ENCODE peak calls at places on chromosomes 4 and X, in five cellular contexts. One of them, this sample, is unnamed. For H3K27me3, the result is how much of the 10 kb centered on the place peaks cover.

GRCh38 chr4:113760852-113761681 is 471 bp downstream of the CAMK2D start:
- DNase-seq in DND-41: peak
- DNase-seq in left lung: peak
- DNase-seq in sigmoid colon: peak
- DNase-seq in colonic mucosa: peak
- DNase-seq in this sample: no peak

GRCh38 chr4:184330008-184330400 is 112.3 kb upstream of the ENPP6 start:
- DNase-seq in DND-41: no peak
- DNase-seq in left lung: no peak
- DNase-seq in sigmoid colon: peak
- DNase-seq in colonic mucosa: no peak
- DNase-seq in this sample: no peak

GRCh38 chrX:43224496-43224895 is 431.6 kb upstream of the MAOA start:
- DNase-seq in DND-41: no peak
- DNase-seq in left lung: no peak
- DNase-seq in sigmoid colon: no peak
- DNase-seq in colonic mucosa: no peak
- DNase-seq in this sample: no peak

GRCh38 chrX:106619797-106620196 is 8.0 kb downstream of the RADX start:
- DNase-seq in DND-41: no peak
- DNase-seq in left lung: no peak
- DNase-seq in sigmoid colon: no peak
- DNase-seq in colonic mucosa: no peak
- DNase-seq in this sample: no peak

GRCh38 chr4:56240554-56241190 is 146.6 kb downstream of the AASDH start:
- DNase-seq in DND-41: no peak
- DNase-seq in left lung: no peak
- DNase-seq in sigmoid colon: no peak
- DNase-seq in colonic mucosa: peak
- DNase-seq in this sample: no peak

GRCh38 chrX:6460893-6461490 is 73.9 kb downstream of the VCX3A start:
- DNase-seq in DND-41: no peak
- DNase-seq in left lung: no peak
- DNase-seq in sigmoid colon: no peak
- DNase-seq in colonic mucosa: no peak
- DNase-seq in this sample: no peak

GRCh38 chr4:163515198-163515597 is 20.7 kb downstream of the TMA16 start:
- DNase-seq in DND-41: no peak
- DNase-seq in left lung: no peak
- DNase-seq in sigmoid colon: no peak
- DNase-seq in colonic mucosa: no peak
- DNase-seq in this sample: no peak

GRCh38 chr4:24589448-24589847 is 5.1 kb upstream of the DHX15 start:
- DNase-seq in DND-41: no peak
- DNase-seq in left lung: no peak
- DNase-seq in sigmoid colon: no peak
- DNase-seq in colonic mucosa: no peak
- DNase-seq in this sample: no peak

GRCh38 chr4:73609688-73610087 is 10.5 kb downstream of the RASSF6 start:
- DNase-seq in DND-41: no peak
- DNase-seq in left lung: no peak
- DNase-seq in sigmoid colon: no peak
- DNase-seq in colonic mucosa: no peak
- DNase-seq in this sample: no peak

GRCh38 chrX:31383991-31384390 is 312.1 kb upstream of the FTHL17 start:
- DNase-seq in DND-41: no peak
- DNase-seq in left lung: no peak
- DNase-seq in sigmoid colon: no peak
- DNase-seq in colonic mucosa: no peak
- DNase-seq in this sample: no peak

GRCh38 chr4:82825425-82825824 is 26.8 kb upstream of the SCD5 start:
- DNase-seq in DND-41: no peak
- DNase-seq in left lung: no peak
- DNase-seq in sigmoid colon: no peak
- DNase-seq in colonic mucosa: no peak
- DNase-seq in this sample: no peak
- TF ChIP-seq CTCF in DND-41: no peak
- TF ChIP-seq CTCF in left lung: no peak
- TF ChIP-seq CTCF in sigmoid colon: no peak
- TF ChIP-seq CTCF in colonic mucosa: no peak
- TF ChIP-seq CTCF in this sample: no peak

GRCh38 chr4:139886798-139887197 is 221.2 kb downstream of the MGST2 start:
- DNase-seq in DND-41: no peak
- DNase-seq in left lung: no peak
- DNase-seq in sigmoid colon: no peak
- DNase-seq in colonic mucosa: no peak
- DNase-seq in this sample: no peak

GRCh38 chr4:139889194-139889762 is 223.7 kb downstream of the MGST2 start:
- DNase-seq in DND-41: no peak
- DNase-seq in left lung: no peak
- DNase-seq in sigmoid colon: no peak
- DNase-seq in colonic mucosa: no peak
- DNase-seq in this sample: no peak

GRCh38 chr4:139887962-139888735 is 222.5 kb downstream of the MGST2 start:
- DNase-seq in DND-41: no peak
- DNase-seq in left lung: peak
- DNase-seq in sigmoid colon: no peak
- DNase-seq in colonic mucosa: no peak
- DNase-seq in this sample: no peak

GRCh38 chr4:139889901-139890300 is 224.3 kb downstream of the MGST2 start:
- DNase-seq in DND-41: no peak
- DNase-seq in left lung: no peak
- DNase-seq in sigmoid colon: no peak
- DNase-seq in colonic mucosa: no peak
- DNase-seq in this sample: no peak

GRCh38 chr4:139887378-139887801 is 221.8 kb downstream of the MGST2 start:
- DNase-seq in DND-41: no peak
- DNase-seq in left lung: no peak
- DNase-seq in sigmoid colon: no peak
- DNase-seq in colonic mucosa: no peak
- DNase-seq in this sample: no peak
- H3K4me3 ChIP-seq in DND-41: no peak
- H3K4me3 ChIP-seq in left lung: peak
- H3K4me3 ChIP-seq in sigmoid colon: peak
- H3K4me3 ChIP-seq in colonic mucosa: no peak
- H3K4me3 ChIP-seq in this sample: no peak

DNA sequence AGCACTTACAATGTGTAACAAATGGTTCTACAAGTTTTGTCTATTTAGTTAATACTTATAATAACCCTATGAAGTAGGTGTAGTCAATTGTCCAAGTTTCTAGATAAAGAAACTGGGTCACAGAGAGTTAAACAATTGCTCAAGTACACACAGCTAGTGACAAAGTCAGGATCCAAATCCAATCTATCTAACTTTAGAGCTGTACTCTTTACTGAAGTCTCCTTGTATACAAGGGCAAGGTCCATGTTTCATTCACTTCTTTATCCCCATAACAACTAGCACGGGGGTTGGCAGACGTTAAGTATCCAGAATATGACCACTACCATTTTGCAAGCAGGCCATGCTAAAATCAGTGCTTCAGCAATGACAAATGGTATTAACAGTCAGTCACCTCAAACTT is 141.0 kb downstream of the CHM start:
- DNase-seq in DND-41: no peak
- DNase-seq in left lung: no peak
- DNase-seq in sigmoid colon: no peak
- DNase-seq in colonic mucosa: no peak
- DNase-seq in this sample: no peak
- H3K27me3 ChIP-seq in DND-41: under half
- H3K27me3 ChIP-seq in left lung: under half
- H3K27me3 ChIP-seq in sigmoid colon: under half
- H3K27me3 ChIP-seq in colonic mucosa: under half
- H3K27me3 ChIP-seq in this sample: under half

GRCh38 chr4:15996773-15997172 is 33.8 kb upstream of the FGFBP2 start:
- DNase-seq in DND-41: no peak
- DNase-seq in left lung: no peak
- DNase-seq in sigmoid colon: no peak
- DNase-seq in colonic mucosa: no peak
- DNase-seq in this sample: no peak
- TF ChIP-seq CTCF in DND-41: no peak
- TF ChIP-seq CTCF in left lung: no peak
- TF ChIP-seq CTCF in sigmoid colon: no peak
- TF ChIP-seq CTCF in colonic mucosa: no peak
- TF ChIP-seq CTCF in this sample: no peak

DNA sequence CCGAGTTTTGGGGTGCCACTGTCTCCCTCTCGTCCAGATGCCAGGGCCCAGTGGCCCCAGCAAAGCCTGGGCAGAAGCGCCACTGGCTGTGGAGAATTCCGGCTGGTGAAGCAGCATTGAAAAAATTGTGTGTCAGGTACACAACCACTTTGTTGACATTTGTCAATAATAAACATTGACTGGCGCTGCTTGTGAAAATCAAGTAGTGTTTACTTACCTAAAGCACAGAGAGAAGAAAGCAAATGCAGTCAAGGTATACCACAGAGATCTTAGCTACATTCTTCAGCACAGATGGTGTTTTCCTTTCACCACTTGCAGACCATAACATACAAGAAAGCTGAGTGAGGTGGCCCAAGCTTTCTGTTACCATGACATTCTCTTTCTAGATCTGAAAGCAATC is 14.5 kb upstream of the SLC7A11 start:
- DNase-seq in DND-41: no peak
- DNase-seq in left lung: no peak
- DNase-seq in sigmoid colon: no peak
- DNase-seq in colonic mucosa: no peak
- DNase-seq in this sample: no peak
- H3K4me3 ChIP-seq in DND-41: no peak
- H3K4me3 ChIP-seq in left lung: no peak
- H3K4me3 ChIP-seq in sigmoid colon: no peak
- H3K4me3 ChIP-seq in colonic mucosa: no peak
- H3K4me3 ChIP-seq in this sample: no peak

DNA sequence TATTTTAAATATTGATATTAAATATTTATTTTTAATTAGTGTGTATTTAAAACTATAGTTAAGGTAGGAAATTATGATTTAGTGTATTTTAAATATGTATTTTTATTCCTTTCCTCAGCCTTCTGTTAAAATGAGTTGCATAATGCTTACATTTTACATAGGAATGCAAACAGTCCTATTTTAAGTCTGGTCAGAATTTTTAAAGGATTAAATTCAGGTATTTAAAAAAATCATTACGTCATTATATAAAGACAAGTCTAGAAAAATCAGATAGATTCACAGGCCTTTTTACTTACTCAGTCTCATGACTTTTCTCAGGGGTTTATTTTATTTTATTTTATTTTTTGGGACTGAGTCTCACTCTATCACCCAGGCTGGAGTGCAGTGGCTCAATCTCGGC is 50.4 kb upstream of the RPA4 start:
- DNase-seq in DND-41: no peak
- DNase-seq in left lung: no peak
- DNase-seq in sigmoid colon: no peak
- DNase-seq in colonic mucosa: no peak
- DNase-seq in this sample: no peak
- H3K27me3 ChIP-seq in DND-41: under half
- H3K27me3 ChIP-seq in left lung: under half
- H3K27me3 ChIP-seq in sigmoid colon: under half
- H3K27me3 ChIP-seq in colonic mucosa: under half
- H3K27me3 ChIP-seq in this sample: under half

GRCh38 chr4:4524364-4524763 is 17.5 kb downstream of the STX18 start:
- DNase-seq in DND-41: peak
- DNase-seq in left lung: no peak
- DNase-seq in sigmoid colon: no peak
- DNase-seq in colonic mucosa: no peak
- DNase-seq in this sample: no peak
- TF ChIP-seq CTCF in DND-41: peak
- TF ChIP-seq CTCF in left lung: no peak
- TF ChIP-seq CTCF in sigmoid colon: no peak
- TF ChIP-seq CTCF in colonic mucosa: no peak
- TF ChIP-seq CTCF in this sample: no peak

GRCh38 chrX:112761239-112762207 is 79.1 kb downstream of the AMOT start:
- DNase-seq in DND-41: no peak
- DNase-seq in left lung: no peak
- DNase-seq in sigmoid colon: no peak
- DNase-seq in colonic mucosa: no peak
- DNase-seq in this sample: no peak
- H3K4me3 ChIP-seq in DND-41: no peak
- H3K4me3 ChIP-seq in left lung: no peak
- H3K4me3 ChIP-seq in sigmoid colon: no peak
- H3K4me3 ChIP-seq in colonic mucosa: no peak
- H3K4me3 ChIP-seq in this sample: no peak

GRCh38 chr4:60455380-60455779 is 744.7 kb upstream of the ADGRL3 start:
- DNase-seq in DND-41: no peak
- DNase-seq in left lung: no peak
- DNase-seq in sigmoid colon: no peak
- DNase-seq in colonic mucosa: no peak
- DNase-seq in this sample: no peak

GRCh38 chr4:60450054-60450453 is 750.1 kb upstream of the ADGRL3 start:
- DNase-seq in DND-41: no peak
- DNase-seq in left lung: no peak
- DNase-seq in sigmoid colon: no peak
- DNase-seq in colonic mucosa: no peak
- DNase-seq in this sample: no peak

DNA sequence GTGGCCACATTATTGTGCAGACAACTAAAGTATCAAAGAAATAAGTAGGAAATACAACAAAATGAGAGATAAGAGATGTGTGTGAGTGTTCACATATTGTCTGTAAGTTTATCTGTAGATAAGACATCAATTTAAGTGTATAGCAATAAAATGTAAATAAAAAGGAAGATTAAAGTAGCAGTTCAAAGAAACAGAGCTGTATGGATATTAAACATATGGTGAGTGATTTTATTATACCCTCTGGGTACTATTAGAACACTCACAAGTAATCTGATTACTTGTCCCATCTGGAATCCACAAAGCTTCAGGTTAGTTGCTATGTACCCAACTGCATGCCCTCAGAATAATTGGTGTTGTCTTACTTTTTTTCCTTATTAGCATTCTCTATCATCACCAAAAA is 747.9 kb upstream of the ADGRL3 start:
- DNase-seq in DND-41: no peak
- DNase-seq in left lung: no peak
- DNase-seq in sigmoid colon: no peak
- DNase-seq in colonic mucosa: no peak
- DNase-seq in this sample: no peak
- H3K27me3 ChIP-seq in DND-41: under half
- H3K27me3 ChIP-seq in left lung: under half
- H3K27me3 ChIP-seq in sigmoid colon: under half
- H3K27me3 ChIP-seq in colonic mucosa: under half
- H3K27me3 ChIP-seq in this sample: under half

GRCh38 chrX:46386511-46386910 is 158.7 kb downstream of the ZNF674 start:
- DNase-seq in DND-41: no peak
- DNase-seq in left lung: no peak
- DNase-seq in sigmoid colon: no peak
- DNase-seq in colonic mucosa: no peak
- DNase-seq in this sample: no peak
- TF ChIP-seq CTCF in DND-41: peak
- TF ChIP-seq CTCF in left lung: peak
- TF ChIP-seq CTCF in sigmoid colon: no peak
- TF ChIP-seq CTCF in colonic mucosa: no peak
- TF ChIP-seq CTCF in this sample: peak

This sample was measured in BJ.